ENCODE peak calls at places on chromosomes 7 and 10, in four cellular contexts. T is SJSA1; P is NCI-H774; L is activated CD4-positive, alpha-beta memory T cell treated with anti-CD3 and anti-CD28 coated beads for 36 hours. Z is an unnamed sample.

GRCh38 chr7:99672571-99672970 is 7.2 kb downstream of the CYP3A5 start:
- DNase-seq in P (no peak), L (no peak), T (no peak), Z (no peak)

GRCh38 chr10:92880233-92880861 is 32.0 kb downstream of the EXOC6 start:
- DNase-seq in L (no peak), P (peak; percentile 1), T (peak; percentile 53), Z (peak; percentile 7)

GRCh38 chr10:70676511-70676910 is 4.2 kb downstream of the ADAMTS14 start:
- DNase-seq in P (no peak), T (no peak), L (no peak), Z (no peak)

GRCh38 chr7:90337106-90337505 is 9.4 kb upstream of the GTPBP10 start:
- DNase-seq in L (no peak), T (no peak), P (no peak), Z (no peak)

GRCh38 chr7:105975770-105976428 is 12.8 kb downstream of the CDHR3 start:
- DNase-seq in L (no peak), T (no peak), P (peak; percentile 81), Z (no peak)

GRCh38 chr10:129769381-129770116 is 194.5 kb downstream of the EBF3 start:
- DNase-seq in T (no peak), L (no peak), P (no peak), Z (no peak)

GRCh38 chr7:131007439-131008330 is 273.7 kb upstream of the KLF14 start:
- DNase-seq in P (no peak), T (peak; percentile 86), L (peak; percentile 76), Z (peak; percentile 30)

GRCh38 chr10:80460399-80461207 is 6.5 kb downstream of the TSPAN14 start:
- DNase-seq in L (peak; percentile 33), T (no peak), P (peak; percentile 65), Z (no peak)

GRCh38 chr7:105672820-105673219 is 91.5 kb upstream of the EFCAB10 start:
- DNase-seq in T (no peak), L (no peak), P (peak; percentile 15), Z (peak; percentile 36)

GRCh38 chr7:105000927-105001336 is 13.1 kb upstream of the KMT2E start:
- DNase-seq in L (no peak), P (no peak), T (no peak), Z (no peak)

GRCh38 chr7:119936876-119937275 is 336.1 kb upstream of the KCND2 start:
- DNase-seq in T (no peak), P (no peak), L (no peak), Z (no peak)

GRCh38 chr10:112497347-112497950 is 50.4 kb downstream of the VTI1A start:
- DNase-seq in T (no peak), L (no peak), P (no peak), Z (no peak)

GRCh38 chr7:99289185-99289584 is 16.5 kb downstream of the MYH16 start:
- DNase-seq in L (no peak), P (no peak), T (no peak), Z (no peak)

GRCh38 chr7:107622429-107622828 is 38.2 kb upstream of the SLC26A4 start:
- DNase-seq in T (no peak), L (no peak), P (no peak), Z (no peak)